ENCODE peak calls at places on chromosomes 16 and 17, in eight cellular contexts. J is A549; S is HL-60; A is substantia nigra; Y is CD4-positive, CD25-positive, alpha-beta regulatory T cell; Z is fibroblast of lung; E is psoas muscle; I is naive thymus-derived CD4-positive, alpha-beta T cell. V is an unnamed sample.

GRCh38 chr17:81277421-81277820 is 17.7 kb downstream of the SLC38A10 start:
- DNase-seq in J (no peak), Z (peak), I (no peak), A (peak), S (no peak), Y (no peak), E (peak), V (no peak)

GRCh38 chr16:30030841-30031413 is at the start of gene TLCD3B:
- DNase-seq in I (no peak), Z (no peak), A (no peak), S (no peak), E (no peak), J (no peak), Y (no peak), V (no peak)

GRCh38 chr16:31265329-31266245 is 5.8 kb downstream of the ITGAM start:
- DNase-seq in I (no peak), J (peak), S (no peak), Z (peak), Y (peak), A (no peak), E (peak), V (peak)

GRCh38 chr16:63983401-63983800 is 1138.5 kb downstream of the CDH11 start:
- DNase-seq in I (no peak), J (no peak), A (no peak), Z (no peak), E (no peak), S (no peak), Y (no peak), V (peak)

GRCh38 chr16:87464691-87465300 is 28.0 kb downstream of the ZCCHC14 start:
- DNase-seq in Y (no peak), I (no peak), A (peak), E (peak), J (no peak), S (peak), Z (peak), V (no peak)

GRCh38 chr17:42340691-42341127 is 47.5 kb downstream of the STAT3 start:
- DNase-seq in Z (no peak), S (no peak), A (no peak), I (no peak), E (no peak), Y (no peak), J (no peak), V (no peak)

GRCh38 chr17:43146649-43147048 is 21.5 kb upstream of the BRCA1 start:
- DNase-seq in A (no peak), E (no peak), Z (no peak), J (no peak), I (no peak), S (no peak), Y (no peak), V (no peak)

GRCh38 chr17:78432929-78433727 is 54.7 kb downstream of the PGS1 start:
- DNase-seq in Y (no peak), J (no peak), S (no peak), A (no peak), I (no peak), E (no peak), Z (no peak), V (no peak)

DNA sequence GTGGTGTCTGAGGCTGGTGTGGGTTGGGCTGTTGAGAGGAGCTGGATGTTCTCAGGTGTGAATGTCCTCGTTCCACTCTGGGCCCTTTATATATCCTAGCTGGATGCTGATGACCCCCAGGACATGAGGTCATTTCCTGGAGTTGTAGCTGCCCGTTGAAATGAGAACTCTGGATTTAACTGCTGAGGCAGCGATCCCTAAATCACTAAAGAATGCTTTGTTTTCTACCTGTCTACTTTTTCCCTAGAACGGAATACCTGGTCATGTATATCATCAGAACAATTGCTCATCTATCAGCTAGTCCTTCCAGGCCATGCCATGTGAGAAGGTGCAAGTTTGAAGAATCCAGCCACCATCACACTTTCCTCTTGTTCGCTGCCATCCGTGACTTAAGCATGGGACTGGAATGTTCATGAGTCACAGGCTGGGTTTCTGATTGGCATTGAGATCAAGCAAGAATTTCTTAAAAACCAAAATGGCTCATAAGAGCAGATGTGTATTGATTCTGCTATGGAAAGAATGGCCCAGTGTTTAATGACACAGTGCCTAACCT is at the start of gene KRTAP2-3:
- DNase-seq in I (no peak), E (no peak), J (peak), Z (peak), S (no peak), A (no peak), Y (no peak), V (peak)
- H3K27ac ChIP-seq in I (no peak), E (no peak), J (peak), Z (peak), S (no peak), A (no peak), Y (no peak), V (peak)

GRCh38 chr16:887846-888245 is 82.9 kb downstream of the LMF1 start:
- DNase-seq in Y (no peak), E (peak), Z (no peak), J (no peak), I (no peak), A (no peak), S (no peak), V (no peak)

GRCh38 chr16:884232-884631 is 83.7 kb upstream of the GNG13 start:
- DNase-seq in Z (no peak), A (no peak), Y (no peak), I (no peak), S (no peak), J (no peak), E (no peak), V (no peak)

GRCh38 chr16:885391-885790 is 84.9 kb upstream of the GNG13 start:
- DNase-seq in A (no peak), Z (no peak), E (no peak), S (no peak), Y (no peak), I (no peak), J (no peak), V (no peak)

GRCh38 chr16:886802-887731 is 83.7 kb downstream of the LMF1 start:
- DNase-seq in S (no peak), E (peak), Y (no peak), A (no peak), J (no peak), Z (no peak), I (no peak), V (no peak)

DNA sequence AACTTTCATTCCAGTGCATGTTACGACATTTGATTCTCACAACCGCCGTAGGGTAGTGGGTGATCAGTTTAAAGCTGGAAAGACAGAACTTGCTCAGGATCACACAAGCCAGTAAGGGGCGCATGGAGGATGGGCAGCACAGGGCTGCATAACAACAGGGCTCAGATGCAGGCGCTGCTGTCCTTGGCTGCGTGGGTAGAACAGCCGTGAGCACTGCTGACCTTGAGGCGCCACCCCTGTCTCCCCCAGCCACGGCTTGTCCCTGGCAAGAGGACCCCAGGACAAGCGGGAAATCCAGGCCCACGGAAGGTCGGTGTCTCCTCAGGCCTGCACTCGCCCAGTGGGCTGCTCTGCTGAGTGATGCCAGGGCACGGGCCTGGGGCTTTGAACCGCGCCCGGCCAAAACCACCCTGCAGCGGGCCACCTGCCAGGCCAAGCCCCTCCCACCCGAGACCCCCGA is 84.7 kb downstream of the LMF1 start:
- DNase-seq in Z (no peak), S (no peak), Y (no peak), I (no peak), E (no peak), J (no peak), A (peak), V (no peak)
- H3K27ac ChIP-seq in Z (no peak), S (no peak), Y (no peak), I (no peak), E (no peak), J (no peak), A (peak), V (no peak)

DNA sequence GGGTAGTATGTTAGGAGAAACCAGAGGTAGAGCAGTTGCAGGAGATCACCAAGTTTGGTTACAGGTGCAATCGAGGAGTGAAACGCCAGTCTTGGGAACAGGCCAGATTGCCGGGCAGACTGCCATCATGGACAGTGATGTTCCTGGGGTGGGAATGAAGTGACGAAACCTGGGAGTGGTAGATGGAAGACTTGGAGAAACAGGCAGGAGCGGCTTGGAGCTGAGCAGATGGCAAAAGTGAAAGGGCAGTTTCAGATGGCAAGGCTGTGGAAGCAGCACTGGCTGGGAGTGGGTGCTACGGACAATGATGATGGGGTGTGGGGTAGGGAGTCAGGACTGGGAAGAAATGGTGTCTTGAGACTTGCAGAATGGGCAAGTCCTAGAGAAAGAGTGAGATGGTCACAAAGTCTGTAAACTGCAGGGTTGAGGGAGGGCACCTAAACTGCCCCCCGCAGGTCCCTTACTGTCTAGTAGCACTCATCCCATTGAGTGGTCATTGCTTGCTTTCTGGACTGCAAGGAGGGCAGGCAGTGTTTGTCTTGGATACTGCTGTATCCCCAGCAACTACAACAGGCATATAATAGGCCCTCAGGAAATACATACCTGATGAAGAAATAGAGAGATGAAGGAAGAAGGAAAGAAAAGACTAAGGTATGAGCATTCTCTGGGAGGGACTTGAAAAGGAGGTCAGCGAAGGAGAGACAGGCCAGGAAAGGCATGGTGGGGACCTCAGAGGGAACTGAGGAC is 29.5 kb upstream of the ULK2 start:
- DNase-seq in Z (no peak), E (peak), A (no peak), S (no peak), I (no peak), Y (no peak), J (peak), V (no peak)
- H3K27ac ChIP-seq in Z (peak), E (no peak), A (no peak), S (no peak), I (no peak), Y (no peak), J (no peak), V (no peak)

GRCh38 chr17:39774043-39774442 is 36.3 kb downstream of the GRB7 start:
- DNase-seq in S (no peak), I (no peak), Y (no peak), E (no peak), J (no peak), A (no peak), Z (no peak), V (no peak)

GRCh38 chr17:39775075-39775474 is 37.3 kb downstream of the GRB7 start:
- DNase-seq in Y (no peak), A (no peak), J (no peak), E (no peak), S (no peak), Z (no peak), I (no peak), V (no peak)

GRCh38 chr17:39772987-39773664 is 35.4 kb downstream of the GRB7 start:
- DNase-seq in I (no peak), Z (no peak), J (no peak), Y (no peak), A (no peak), S (no peak), E (no peak), V (no peak)

GRCh38 chr17:39769974-39770587 is 32.3 kb downstream of the GRB7 start:
- DNase-seq in Y (peak), E (no peak), J (no peak), I (peak), A (no peak), S (no peak), Z (peak), V (peak)

GRCh38 chr17:39772415-39772814 is 34.7 kb downstream of the GRB7 start:
- DNase-seq in S (no peak), Z (no peak), I (no peak), J (no peak), A (no peak), Y (no peak), E (no peak), V (no peak)
- H3K27ac ChIP-seq in S (no peak), Z (no peak), I (peak), J (no peak), A (no peak), Y (peak), E (no peak), V (no peak)

DNA sequence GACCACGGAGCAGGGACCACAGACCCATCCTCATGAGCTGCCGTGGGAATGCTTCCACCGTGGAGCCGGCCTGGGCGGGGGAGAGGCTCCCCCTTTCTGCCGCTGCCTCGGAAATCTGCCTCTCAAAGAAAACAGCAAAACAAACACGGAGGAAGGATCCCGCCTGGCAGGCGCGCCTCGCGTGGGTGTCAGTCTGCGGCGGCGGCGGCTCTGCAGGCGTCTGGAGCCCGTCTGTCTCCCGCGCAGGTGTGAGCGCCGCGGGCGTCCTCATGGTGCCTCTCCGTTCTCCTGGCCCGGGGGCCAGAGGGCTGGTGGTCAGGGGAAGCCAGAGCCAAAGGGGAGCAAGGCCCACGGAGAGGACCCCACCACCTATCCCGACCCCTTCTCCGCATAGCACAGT is 27.5 kb downstream of the GSE1 start:
- DNase-seq in J (no peak), E (no peak), I (no peak), Z (no peak), Y (no peak), A (no peak), S (no peak), V (no peak)
- H3K27ac ChIP-seq in J (no peak), E (peak), I (no peak), Z (no peak), Y (no peak), A (no peak), S (no peak), V (no peak)

DNA sequence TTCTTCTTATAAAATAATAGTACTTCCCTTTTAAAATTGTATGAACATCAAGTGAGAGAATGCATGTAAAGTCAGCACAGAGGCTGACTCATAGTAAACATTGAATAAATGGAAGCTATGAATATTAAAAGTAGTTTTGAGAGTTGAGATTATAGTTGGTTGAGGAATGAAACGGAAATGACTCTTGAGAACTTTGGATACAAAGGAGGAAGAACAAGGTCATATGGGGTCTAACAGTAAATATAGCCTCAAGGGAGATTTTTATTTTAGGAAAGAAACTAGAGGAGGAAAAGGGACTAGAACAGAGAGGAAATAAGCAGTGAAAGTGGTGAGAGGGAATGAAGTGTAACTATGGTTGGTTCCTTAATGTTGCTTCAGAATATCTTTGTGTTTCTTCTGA is 165.0 kb downstream of the CHD9 start:
- DNase-seq in Z (no peak), E (no peak), Y (no peak), A (no peak), J (peak), S (no peak), I (no peak), V (no peak)
- H3K27ac ChIP-seq in Z (peak), E (peak), Y (no peak), A (no peak), J (no peak), S (peak), I (no peak), V (peak)

GRCh38 chr16:65071371-65072311 is 50.2 kb downstream of the CDH11 start:
- DNase-seq in I (no peak), J (no peak), Y (no peak), E (peak), A (peak), Z (peak), S (no peak), V (no peak)
- H3K27ac ChIP-seq in I (no peak), J (peak), Y (no peak), E (peak), A (peak), Z (peak), S (no peak), V (no peak)

V was measured in epithelial cell of prostate.